ENCODE peak calls at places on chromosomes 13 and 19, in seven cellular contexts. L is kidney; Y is astrocyte of the hippocampus; N is posterior cingulate gyrus; K is left kidney; C is activated CD8-positive, alpha-beta memory T cell treated with anti-CD3 and anti-CD28 coated beads for 4 hours; O is substantia nigra. T is an unnamed sample.

GRCh38 chr19:22735911-22736645 is 47.9 kb downstream of the ZNF99 start:
- DNase-seq in L (no peak), Y (no peak), N (no peak), K (no peak), C (no peak), O (no peak), T (no peak)

GRCh38 chr19:12774588-12775555 is at the start of gene HOOK2:
- DNase-seq in L (peak), Y (no peak), N (no peak), K (peak), C (no peak), O (no peak), T (no peak)

GRCh38 chr13:104181526-104182231 is 1115.5 kb upstream of the SLC10A2 start:
- DNase-seq in L (no peak), Y (no peak), N (no peak), K (no peak), C (no peak), O (no peak), T (no peak)

GRCh38 chr19:45824531-45825262 is 9.6 kb upstream of the RSPH6A start:
- DNase-seq in L (no peak), Y (no peak), N (no peak), K (no peak), C (no peak), O (no peak), T (no peak)

GRCh38 chr13:109366521-109366920 is 419.9 kb downstream of the IRS2 start:
- DNase-seq in L (no peak), Y (no peak), N (no peak), K (no peak), C (no peak), O (no peak), T (no peak)

GRCh38 chr13:75541287-75541686 is 3.6 kb upstream of the COMMD6 start:
- DNase-seq in L (no peak), Y (no peak), N (no peak), K (peak), C (no peak), O (no peak), T (peak)

GRCh38 chr19:11361771-11362731 is 6.8 kb downstream of the PLPPR2 start:
- DNase-seq in L (no peak), Y (no peak), N (no peak), K (no peak), C (no peak), O (no peak), T (no peak)

GRCh38 chr13:27556109-27556508 is 64.2 kb downstream of the LNX2 start:
- DNase-seq in L (peak), Y (peak), N (no peak), K (no peak), C (no peak), O (no peak), T (peak)

GRCh38 chr13:41648314-41648935 is 191.1 kb downstream of the RGCC start:
- DNase-seq in L (no peak), Y (peak), N (no peak), K (peak), C (no peak), O (no peak), T (no peak)

GRCh38 chr19:56294557-56294956 is 20.1 kb downstream of the ZSCAN5A start:
- DNase-seq in L (no peak), Y (peak), N (no peak), K (no peak), C (no peak), O (no peak), T (no peak)

GRCh38 chr13:44660050-44660449 is 83.9 kb upstream of the TSC22D1 start:
- DNase-seq in L (no peak), Y (peak), N (no peak), K (no peak), C (no peak), O (no peak), T (peak)

GRCh38 chr19:16268676-16269319 is 55.8 kb upstream of the KLF2 start:
- DNase-seq in L (peak), Y (no peak), N (no peak), K (no peak), C (peak), O (no peak), T (no peak)

GRCh38 chr19:38034153-38034835 is 127.3 kb downstream of the SIPA1L3 start:
- DNase-seq in L (peak), Y (no peak), N (no peak), K (no peak), C (no peak), O (no peak), T (no peak)

GRCh38 chr13:44879452-44880058 is 109.7 kb downstream of the NUFIP1 start:
- DNase-seq in L (no peak), Y (peak), N (no peak), K (peak), C (no peak), O (no peak), T (peak)

GRCh38 chr13:98411617-98412310 is 165.1 kb downstream of the STK24 start:
- DNase-seq in L (no peak), Y (no peak), N (no peak), K (peak), C (no peak), O (no peak), T (no peak)

GRCh38 chr13:51542358-51542972 is 41.8 kb upstream of the WDFY2 start:
- DNase-seq in L (no peak), Y (no peak), N (no peak), K (peak), C (no peak), O (no peak), T (no peak)

GRCh38 chr13:77136902-77137420 is 110.0 kb upstream of the FBXL3 start:
- DNase-seq in L (no peak), Y (peak), N (no peak), K (peak), C (no peak), O (no peak), T (peak)

GRCh38 chr19:38081547-38082255 is 142.3 kb downstream of the DPF1 start:
- DNase-seq in L (no peak), Y (no peak), N (no peak), K (no peak), C (no peak), O (no peak), T (no peak)

GRCh38 chr13:33642374-33643065 is 175.4 kb upstream of the RFC3 start:
- DNase-seq in L (no peak), Y (no peak), N (no peak), K (peak), C (no peak), O (no peak), T (peak)

GRCh38 chr13:24540236-24541126 is 27.9 kb upstream of the PARP4 start:
- DNase-seq in L (no peak), Y (peak), N (no peak), K (peak), C (no peak), O (no peak), T (no peak)

GRCh38 chr19:19106061-19106551 is 32.2 kb downstream of the TMEM161A start:
- DNase-seq in L (no peak), Y (no peak), N (no peak), K (no peak), C (no peak), O (no peak), T (no peak)

GRCh38 chr13:24927810-24928404 is 163.9 kb downstream of the RNF17 start:
- DNase-seq in L (no peak), Y (no peak), N (no peak), K (no peak), C (no peak), O (no peak), T (no peak)

GRCh38 chr13:27953671-27954405 is 15.3 kb downstream of the CDX2 start:
- DNase-seq in L (peak), Y (peak), N (peak), K (peak), C (peak), O (peak), T (peak)

GRCh38 chr13:114130131-114130707 is 2.2 kb downstream of the RASA3 start:
- DNase-seq in L (peak), Y (no peak), N (no peak), K (no peak), C (no peak), O (no peak), T (no peak)

GRCh38 chr13:52344108-52344507 is 61.9 kb downstream of the THSD1 start:
- DNase-seq in L (no peak), Y (no peak), N (no peak), K (no peak), C (no peak), O (no peak), T (no peak)

GRCh38 chr13:109610517-109610916 is 175.9 kb downstream of the IRS2 start:
- DNase-seq in L (no peak), Y (no peak), N (peak), K (no peak), C (no peak), O (no peak), T (no peak)

GRCh38 chr13:26923824-26924605 is 163.4 kb upstream of the GPR12 start:
- DNase-seq in L (no peak), Y (peak), N (no peak), K (peak), C (no peak), O (no peak), T (no peak)

GRCh38 chr13:40376296-40376849 is 290.1 kb downstream of the FOXO1 start:
- DNase-seq in L (no peak), Y (no peak), N (no peak), K (no peak), C (no peak), O (no peak), T (no peak)

GRCh38 chr19:3471954-3472655 is 8.2 kb downstream of the SMIM24 start:
- DNase-seq in L (no peak), Y (peak), N (peak), K (no peak), C (no peak), O (peak), T (no peak)

GRCh38 chr13:22940736-22941135 is 240.0 kb upstream of the SGCG start:
- DNase-seq in L (peak), Y (no peak), N (no peak), K (no peak), C (no peak), O (no peak), T (no peak)

GRCh38 chr19:18059297-18059696 is 27.4 kb downstream of the IL12RB1 start:
- DNase-seq in L (no peak), Y (no peak), N (no peak), K (no peak), C (no peak), O (no peak), T (no peak)

GRCh38 chr19:18862976-18863842 is 31.4 kb downstream of the UPF1 start:
- DNase-seq in L (no peak), Y (no peak), N (no peak), K (no peak), C (no peak), O (no peak), T (no peak)

GRCh38 chr13:113997845-113998751 is 24.2 kb upstream of the C13orf46 start:
- DNase-seq in L (peak), Y (peak), N (no peak), K (no peak), C (no peak), O (no peak), T (peak)

GRCh38 chr19:45498411-45499195 is at the start of gene PPM1N:
- DNase-seq in L (peak), Y (peak), N (no peak), K (peak), C (peak), O (no peak), T (no peak)